ENCODE peak calls at places on chromosomes 5 and 9, in eight cellular contexts. One of them, this sample, is unnamed.

GRCh38 chr9:122036988-122037387 is 56.1 kb downstream of the TTLL11 start:
- ATAC-seq in HCT116: no peak
- ATAC-seq in K562: no peak
- ATAC-seq in heart left ventricle: no peak
- ATAC-seq in right lobe of liver: no peak
- ATAC-seq in A549: no peak
- ATAC-seq in HepG2: no peak
- ATAC-seq in IMR-90: peak; percentile 92
- ATAC-seq in this sample: no peak

GRCh38 chr9:92979657-92980056 is 32.3 kb downstream of the FGD3 start:
- ATAC-seq in HCT116: no peak
- ATAC-seq in K562: no peak
- ATAC-seq in heart left ventricle: no peak
- ATAC-seq in right lobe of liver: no peak
- ATAC-seq in A549: no peak
- ATAC-seq in HepG2: no peak
- ATAC-seq in IMR-90: no peak
- ATAC-seq in this sample: no peak

GRCh38 chr5:74953961-74954720 is 88.0 kb upstream of the FAM169A start:
- ATAC-seq in HCT116: peak; percentile 57
- ATAC-seq in K562: no peak
- ATAC-seq in heart left ventricle: no peak
- ATAC-seq in right lobe of liver: peak; percentile 81
- ATAC-seq in A549: no peak
- ATAC-seq in HepG2: peak; percentile 89
- ATAC-seq in IMR-90: peak; percentile 48
- ATAC-seq in this sample: no peak

GRCh38 chr9:114366334-114367128 is 21.3 kb downstream of the AKNA start:
- ATAC-seq in HCT116: no peak
- ATAC-seq in K562: no peak
- ATAC-seq in heart left ventricle: no peak
- ATAC-seq in right lobe of liver: peak; percentile 27
- ATAC-seq in A549: peak; percentile 25
- ATAC-seq in HepG2: no peak
- ATAC-seq in IMR-90: peak; percentile 93
- ATAC-seq in this sample: peak; percentile 28

GRCh38 chr5:133930061-133930823 is 38.2 kb downstream of the C5orf15 start:
- ATAC-seq in HCT116: no peak
- ATAC-seq in K562: peak; percentile 48
- ATAC-seq in heart left ventricle: peak; percentile 48
- ATAC-seq in right lobe of liver: peak; percentile 23
- ATAC-seq in A549: no peak
- ATAC-seq in HepG2: no peak
- ATAC-seq in IMR-90: peak; percentile 79
- ATAC-seq in this sample: no peak

GRCh38 chr5:139787257-139787567 is 8.4 kb upstream of the PSD2 start:
- ATAC-seq in HCT116: peak; percentile 21
- ATAC-seq in K562: peak; percentile 2
- ATAC-seq in heart left ventricle: no peak
- ATAC-seq in right lobe of liver: no peak
- ATAC-seq in A549: peak; percentile 9
- ATAC-seq in HepG2: peak; percentile 6
- ATAC-seq in IMR-90: no peak
- ATAC-seq in this sample: peak; percentile 4

GRCh38 chr9:122051401-122052346 is 41.4 kb downstream of the TTLL11 start:
- ATAC-seq in HCT116: no peak
- ATAC-seq in K562: peak; percentile 80
- ATAC-seq in heart left ventricle: no peak
- ATAC-seq in right lobe of liver: no peak
- ATAC-seq in A549: no peak
- ATAC-seq in HepG2: no peak
- ATAC-seq in IMR-90: peak; percentile 63
- ATAC-seq in this sample: no peak

GRCh38 chr9:13923381-13923780 is 390.6 kb downstream of the NFIB start:
- ATAC-seq in HCT116: no peak
- ATAC-seq in K562: no peak
- ATAC-seq in heart left ventricle: no peak
- ATAC-seq in right lobe of liver: no peak
- ATAC-seq in A549: no peak
- ATAC-seq in HepG2: no peak
- ATAC-seq in IMR-90: no peak
- ATAC-seq in this sample: no peak

GRCh38 chr9:68838245-68838644 is 133.2 kb downstream of the PIP5K1B start:
- ATAC-seq in HCT116: no peak
- ATAC-seq in K562: no peak
- ATAC-seq in heart left ventricle: no peak
- ATAC-seq in right lobe of liver: no peak
- ATAC-seq in A549: no peak
- ATAC-seq in HepG2: no peak
- ATAC-seq in IMR-90: no peak
- ATAC-seq in this sample: no peak

GRCh38 chr5:93572101-93572772 is 8.8 kb downstream of the NR2F1-AS1 start:
- ATAC-seq in HCT116: no peak
- ATAC-seq in K562: no peak
- ATAC-seq in heart left ventricle: no peak
- ATAC-seq in right lobe of liver: peak; percentile 18
- ATAC-seq in A549: no peak
- ATAC-seq in HepG2: peak; percentile 55
- ATAC-seq in IMR-90: no peak
- ATAC-seq in this sample: peak; percentile 34

GRCh38 chr9:123473226-123473625 is 117.2 kb downstream of the CRB2 start:
- ATAC-seq in HCT116: no peak
- ATAC-seq in K562: no peak
- ATAC-seq in heart left ventricle: peak; percentile 46
- ATAC-seq in right lobe of liver: no peak
- ATAC-seq in A549: no peak
- ATAC-seq in HepG2: no peak
- ATAC-seq in IMR-90: no peak
- ATAC-seq in this sample: no peak

GRCh38 chr9:99056876-99057664 is 47.8 kb upstream of the TGFBR1 start:
- ATAC-seq in HCT116: no peak
- ATAC-seq in K562: no peak
- ATAC-seq in heart left ventricle: no peak
- ATAC-seq in right lobe of liver: no peak
- ATAC-seq in A549: no peak
- ATAC-seq in HepG2: no peak
- ATAC-seq in IMR-90: peak; percentile 71
- ATAC-seq in this sample: no peak

GRCh38 chr5:173228639-173229380 is 6.2 kb downstream of the NKX2-5 start:
- ATAC-seq in HCT116: no peak
- ATAC-seq in K562: peak; percentile 23
- ATAC-seq in heart left ventricle: peak; percentile 35
- ATAC-seq in right lobe of liver: peak; percentile 52
- ATAC-seq in A549: no peak
- ATAC-seq in HepG2: no peak
- ATAC-seq in IMR-90: no peak
- ATAC-seq in this sample: no peak

GRCh38 chr5:54988817-54989216 is 3.4 kb upstream of the ESM1 start:
- ATAC-seq in HCT116: no peak
- ATAC-seq in K562: no peak
- ATAC-seq in heart left ventricle: no peak
- ATAC-seq in right lobe of liver: no peak
- ATAC-seq in A549: no peak
- ATAC-seq in HepG2: no peak
- ATAC-seq in IMR-90: no peak
- ATAC-seq in this sample: no peak

GRCh38 chr5:43041669-43042175 is 1.6 kb upstream of the ANXA2R start:
- ATAC-seq in HCT116: peak; percentile 49
- ATAC-seq in K562: peak; percentile 52
- ATAC-seq in heart left ventricle: peak; percentile 36
- ATAC-seq in right lobe of liver: peak; percentile 32
- ATAC-seq in A549: peak; percentile 45
- ATAC-seq in HepG2: peak; percentile 80
- ATAC-seq in IMR-90: peak; percentile 8
- ATAC-seq in this sample: peak; percentile 31

GRCh38 chr5:43042176-43042625 is 2.1 kb upstream of the ANXA2R start:
- ATAC-seq in HCT116: peak; percentile 19
- ATAC-seq in K562: peak; percentile 38
- ATAC-seq in heart left ventricle: peak; percentile 45
- ATAC-seq in right lobe of liver: peak; percentile 41
- ATAC-seq in A549: peak; percentile 49
- ATAC-seq in HepG2: peak; percentile 71
- ATAC-seq in IMR-90: no peak
- ATAC-seq in this sample: peak; percentile 38

GRCh38 chr5:43043400-43043756 is 3.3 kb upstream of the ANXA2R start:
- ATAC-seq in HCT116: no peak
- ATAC-seq in K562: no peak
- ATAC-seq in heart left ventricle: no peak
- ATAC-seq in right lobe of liver: no peak
- ATAC-seq in A549: no peak
- ATAC-seq in HepG2: no peak
- ATAC-seq in IMR-90: no peak
- ATAC-seq in this sample: no peak

GRCh38 chr5:43044181-43044914 is 4.2 kb upstream of the ANXA2R start:
- ATAC-seq in HCT116: no peak
- ATAC-seq in K562: no peak
- ATAC-seq in heart left ventricle: no peak
- ATAC-seq in right lobe of liver: no peak
- ATAC-seq in A549: no peak
- ATAC-seq in HepG2: no peak
- ATAC-seq in IMR-90: no peak
- ATAC-seq in this sample: peak; percentile 9

DNA sequence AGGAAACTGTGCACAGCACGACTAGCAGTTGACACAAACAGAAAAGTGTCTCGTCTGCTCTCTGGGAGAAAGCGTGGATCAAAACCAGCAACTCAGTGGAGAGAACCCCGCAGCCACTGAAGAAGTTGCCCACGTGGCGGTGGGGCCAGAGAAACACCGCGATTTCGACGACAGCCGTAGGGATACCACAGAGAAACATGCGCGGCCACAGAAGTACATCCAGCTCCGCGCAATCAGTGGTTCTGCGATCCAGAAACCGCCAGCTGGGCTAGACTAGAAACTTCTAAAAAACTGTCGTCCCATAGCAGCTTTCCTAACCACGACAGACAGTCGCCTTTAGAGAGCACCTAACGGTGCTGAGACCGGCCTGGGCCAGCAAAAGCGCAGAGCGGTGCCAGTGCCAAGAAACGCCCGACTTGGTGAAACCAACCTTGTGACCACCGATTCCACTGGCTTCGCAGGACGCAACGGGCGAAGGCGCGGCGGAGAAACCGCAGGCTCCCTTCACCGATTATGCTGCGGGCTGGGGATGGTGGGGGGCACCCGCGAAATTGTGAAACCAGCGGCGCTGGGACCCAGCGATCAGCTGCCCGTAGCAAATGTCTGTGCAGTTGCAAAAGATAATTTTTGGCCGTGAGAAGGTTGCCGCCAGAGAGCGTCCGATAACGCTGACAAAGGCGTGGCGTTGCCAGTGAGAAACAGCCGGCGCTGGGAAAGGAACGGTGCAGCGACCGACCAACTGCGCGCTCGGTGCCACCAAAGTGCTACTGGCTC is 2.7 kb upstream of the ANXA2R start:
- ATAC-seq in HCT116: peak; percentile 17
- ATAC-seq in K562: peak; percentile 49
- ATAC-seq in heart left ventricle: peak; percentile 14
- ATAC-seq in right lobe of liver: peak; percentile 42
- ATAC-seq in A549: peak; percentile 42
- ATAC-seq in HepG2: peak; percentile 17
- ATAC-seq in IMR-90: peak; percentile 2
- ATAC-seq in this sample: peak; percentile 38
- TF ChIP-seq POLR2A in HCT116: no peak
- TF ChIP-seq POLR2A in K562: peak; percentile 34
- TF ChIP-seq POLR2A in heart left ventricle: no peak
- TF ChIP-seq POLR2A in right lobe of liver: no peak
- TF ChIP-seq POLR2A in A549: no peak
- TF ChIP-seq POLR2A in HepG2: no peak
- TF ChIP-seq POLR2A in IMR-90: no peak
- TF ChIP-seq POLR2A in this sample: peak; percentile 9

GRCh38 chr9:136088939-136089696 is 6.0 kb downstream of the NACC2 start:
- ATAC-seq in HCT116: no peak
- ATAC-seq in K562: no peak
- ATAC-seq in heart left ventricle: no peak
- ATAC-seq in right lobe of liver: no peak
- ATAC-seq in A549: no peak
- ATAC-seq in HepG2: no peak
- ATAC-seq in IMR-90: no peak
- ATAC-seq in this sample: no peak
- H3K4me3 ChIP-seq in HCT116: no peak overlapping the region
- H3K4me3 ChIP-seq in K562: no peak overlapping the region
- H3K4me3 ChIP-seq in heart left ventricle: no peak overlapping the region
- H3K4me3 ChIP-seq in right lobe of liver: no peak overlapping the region
- H3K4me3 ChIP-seq in A549: no peak overlapping the region
- H3K4me3 ChIP-seq in HepG2: no peak overlapping the region
- H3K4me3 ChIP-seq in IMR-90: no peak overlapping the region
- H3K4me3 ChIP-seq in this sample: peak overlapping the region; percentile 39

DNA sequence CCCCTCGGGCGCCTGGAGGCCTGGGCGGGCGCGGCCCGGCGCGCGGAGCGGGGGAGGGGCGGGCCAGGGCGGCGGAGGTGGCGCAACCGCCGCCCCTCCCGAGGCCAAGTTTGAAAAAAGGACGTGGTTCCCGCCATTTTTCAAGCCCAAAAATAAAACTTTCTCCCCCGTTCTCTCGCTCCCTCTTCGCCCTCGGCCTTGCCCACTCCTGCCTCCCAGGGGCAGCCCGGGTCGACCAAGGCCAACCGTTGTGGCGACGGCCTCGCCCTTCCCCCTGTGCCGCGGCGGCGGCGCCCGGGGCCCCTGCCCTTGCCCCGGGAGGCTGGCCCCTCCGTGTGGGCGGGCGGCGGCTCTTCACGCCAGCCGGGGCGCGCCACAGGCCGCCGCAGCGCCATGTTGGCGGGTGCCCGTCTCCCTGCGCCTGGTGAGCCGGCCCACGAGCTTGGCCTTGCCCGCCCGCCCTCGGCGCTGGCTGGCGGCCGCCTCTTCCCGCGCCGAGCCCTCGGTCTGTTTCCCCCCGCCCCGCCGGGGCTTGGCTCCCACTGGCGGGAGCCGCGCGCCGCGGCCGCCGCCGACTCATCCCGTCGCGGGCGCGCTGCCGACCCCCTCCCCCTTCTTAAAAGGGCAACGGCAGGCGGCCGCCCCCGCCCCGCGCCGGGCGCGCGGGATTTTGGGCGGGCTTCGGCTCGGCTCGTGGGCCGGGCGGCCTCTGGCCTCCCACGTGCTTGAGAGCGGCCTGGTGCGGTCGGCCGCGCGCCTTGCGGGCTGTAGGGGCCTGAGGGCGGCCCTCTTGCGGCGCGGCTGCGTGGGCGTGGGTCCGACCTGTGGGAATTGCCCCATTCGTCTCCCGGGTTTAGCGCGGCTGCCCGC is 1.3 kb downstream of the ANP32B start:
- ATAC-seq in HCT116: peak; percentile 21
- ATAC-seq in K562: peak; percentile 0
- ATAC-seq in heart left ventricle: peak; percentile 31
- ATAC-seq in right lobe of liver: peak; percentile 37
- ATAC-seq in A549: peak; percentile 66
- ATAC-seq in HepG2: peak; percentile 29
- ATAC-seq in IMR-90: peak; percentile 27
- ATAC-seq in this sample: peak; percentile 50
- TF ChIP-seq POLR2A in HCT116: no peak
- TF ChIP-seq POLR2A in K562: no peak
- TF ChIP-seq POLR2A in heart left ventricle: peak; percentile 20
- TF ChIP-seq POLR2A in right lobe of liver: peak; percentile 81
- TF ChIP-seq POLR2A in A549: peak; percentile 27
- TF ChIP-seq POLR2A in HepG2: peak; percentile 69
- TF ChIP-seq POLR2A in IMR-90: peak; percentile 80
- TF ChIP-seq POLR2A in this sample: peak; percentile 75

DNA sequence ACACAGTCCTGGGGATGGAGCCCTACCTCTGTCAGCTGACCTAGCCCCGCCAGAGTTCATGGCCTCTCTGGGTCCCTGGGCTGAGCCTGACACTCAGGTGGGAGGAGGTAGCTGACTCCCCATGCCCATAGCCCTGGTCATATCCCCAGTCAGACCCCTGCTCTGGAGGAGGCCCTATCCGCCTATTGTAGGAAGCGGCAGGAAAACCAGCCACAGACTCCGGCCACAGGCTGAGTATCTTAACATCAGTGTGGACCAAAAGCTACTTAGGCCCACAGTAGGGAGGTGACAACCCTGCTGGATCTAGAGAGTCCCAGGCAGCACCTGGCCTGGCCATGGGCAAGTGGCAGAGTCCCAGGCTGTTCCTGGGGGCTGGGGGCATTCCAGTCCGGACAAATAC is 15.1 kb upstream of the MRNIP start:
- ATAC-seq in HCT116: no peak
- ATAC-seq in K562: no peak
- ATAC-seq in heart left ventricle: no peak
- ATAC-seq in right lobe of liver: no peak
- ATAC-seq in A549: no peak
- ATAC-seq in HepG2: no peak
- ATAC-seq in IMR-90: no peak
- ATAC-seq in this sample: no peak
- H3K4me3 ChIP-seq in HCT116: no peak overlapping the region
- H3K4me3 ChIP-seq in K562: no peak overlapping the region
- H3K4me3 ChIP-seq in heart left ventricle: no peak overlapping the region
- H3K4me3 ChIP-seq in right lobe of liver: no peak overlapping the region
- H3K4me3 ChIP-seq in A549: no peak overlapping the region
- H3K4me3 ChIP-seq in HepG2: no peak overlapping the region
- H3K4me3 ChIP-seq in IMR-90: no peak overlapping the region
- H3K4me3 ChIP-seq in this sample: no peak overlapping the region